ENCODE peak calls at places on chromosomes 12 and 14, in nine cellular contexts. Y, C, F, U, J, R, X, G and B are unnamed samples.

GRCh38 chr12:48185181-48185919 is 1.9 kb downstream of the CCDC184 start:
- DNase-seq in Y (peak), C (no peak), F (no peak), U (no peak), J (no peak), R (no peak), X (no peak), G (no peak), B (peak)

GRCh38 chr14:74703043-74703442 is 9.8 kb downstream of the AREL1 start:
- DNase-seq in Y (no peak), C (no peak), F (no peak), U (no peak), J (no peak), R (no peak), X (no peak), G (no peak), B (no peak)

GRCh38 chr12:109934026-109934425 is 34.0 kb downstream of the TCHP start:
- DNase-seq in Y (peak), C (no peak), F (no peak), U (no peak), J (no peak), R (no peak), X (no peak), G (no peak), B (no peak)

GRCh38 chr12:48681416-48681737 is 661 bp downstream of the KANSL2 start:
- DNase-seq in Y (no peak), C (no peak), F (no peak), U (no peak), J (no peak), R (no peak), X (peak), G (no peak), B (no peak)

GRCh38 chr12:15439459-15439858 is 117.2 kb downstream of the PTPRO start:
- DNase-seq in Y (no peak), C (no peak), F (no peak), U (no peak), J (no peak), R (no peak), X (no peak), G (no peak), B (no peak)

GRCh38 chr12:40241741-40242140 is 16.9 kb downstream of the LRRK2 start:
- DNase-seq in Y (no peak), C (no peak), F (no peak), U (no peak), J (no peak), R (no peak), X (no peak), G (no peak), B (no peak)

GRCh38 chr12:110725267-110725666 is 17.4 kb downstream of the PPP1CC start:
- DNase-seq in Y (no peak), C (no peak), F (no peak), U (no peak), J (no peak), R (no peak), X (no peak), G (no peak), B (no peak)

GRCh38 chr14:61860294-61860918 is 98.2 kb downstream of the SNAPC1 start:
- DNase-seq in Y (peak), C (no peak), F (peak), U (peak), J (peak), R (peak), X (peak), G (peak), B (no peak)

GRCh38 chr14:64804754-64805260 is 74.9 kb downstream of the SPTB start:
- DNase-seq in Y (no peak), C (no peak), F (no peak), U (no peak), J (no peak), R (no peak), X (no peak), G (no peak), B (no peak)

GRCh38 chr12:49055978-49056754 is 4.4 kb downstream of the KMT2D start:
- DNase-seq in Y (peak), C (no peak), F (peak), U (no peak), J (peak), R (peak), X (peak), G (peak), B (peak)

GRCh38 chr12:15910864-15911696 is at the start of gene DERA:
- DNase-seq in Y (peak), C (peak), F (peak), U (no peak), J (peak), R (peak), X (peak), G (peak), B (peak)

GRCh38 chr12:52627395-52628110 is 9.2 kb upstream of the KRT73 start:
- DNase-seq in Y (no peak), C (no peak), F (no peak), U (no peak), J (no peak), R (no peak), X (no peak), G (no peak), B (no peak)

GRCh38 chr14:50607181-50607580 is 47.2 kb downstream of the ATL1 start:
- DNase-seq in Y (no peak), C (no peak), F (no peak), U (no peak), J (no peak), R (no peak), X (no peak), G (no peak), B (no peak)

GRCh38 chr12:112164326-112164660 is 38.9 kb downstream of the TRAFD1 start:
- DNase-seq in Y (no peak), C (no peak), F (no peak), U (no peak), J (no peak), R (no peak), X (no peak), G (no peak), B (no peak)

GRCh38 chr12:52539024-52539820 is 13.7 kb downstream of the KRT71 start:
- DNase-seq in Y (no peak), C (no peak), F (no peak), U (no peak), J (no peak), R (no peak), X (no peak), G (no peak), B (no peak)

GRCh38 chr12:128078311-128078851 is 188.6 kb upstream of the TMEM132C start:
- DNase-seq in Y (no peak), C (peak), F (no peak), U (no peak), J (no peak), R (no peak), X (no peak), G (no peak), B (no peak)

GRCh38 chr12:52796839-52797528 is 1.1 kb upstream of the KRT3 start:
- DNase-seq in Y (no peak), C (no peak), F (no peak), U (no peak), J (no peak), R (no peak), X (no peak), G (peak), B (no peak)

GRCh38 chr12:52984136-52984535 is 22.1 kb upstream of the EIF4B start:
- DNase-seq in Y (no peak), C (no peak), F (no peak), U (no peak), J (no peak), R (no peak), X (no peak), G (no peak), B (no peak)

GRCh38 chr12:96862326-96862725 is 44.7 kb upstream of the NEDD1 start:
- DNase-seq in Y (peak), C (no peak), F (no peak), U (no peak), J (no peak), R (no peak), X (no peak), G (no peak), B (no peak)

GRCh38 chr12:52232916-52233461 is at the start of gene KRT7:
- DNase-seq in Y (peak), C (no peak), F (no peak), U (no peak), J (no peak), R (no peak), X (peak), G (no peak), B (no peak)

GRCh38 chr14:92513966-92514843 is 624 bp downstream of the RIN3 start:
- DNase-seq in Y (peak), C (no peak), F (peak), U (no peak), J (no peak), R (no peak), X (no peak), G (no peak), B (no peak)

GRCh38 chr12:27805238-27805637 is 25.2 kb upstream of the MANSC4 start:
- DNase-seq in Y (no peak), C (no peak), F (no peak), U (no peak), J (no peak), R (no peak), X (no peak), G (no peak), B (no peak)

GRCh38 chr12:120720234-120720968 is 5.2 kb upstream of the ACADS start:
- DNase-seq in Y (no peak), C (no peak), F (no peak), U (no peak), J (no peak), R (no peak), X (no peak), G (peak), B (no peak)

GRCh38 chr14:37763266-37763665 is 167.8 kb downstream of the TTC6 start:
- DNase-seq in Y (no peak), C (no peak), F (no peak), U (no peak), J (no peak), R (no peak), X (no peak), G (no peak), B (no peak)

GRCh38 chr12:124294686-124295315 is at the start of gene RFLNA:
- DNase-seq in Y (peak), C (no peak), F (peak), U (no peak), J (no peak), R (peak), X (peak), G (no peak), B (no peak)

GRCh38 chr12:91722072-91722471 is 423.6 kb downstream of the BTG1 start:
- DNase-seq in Y (no peak), C (no peak), F (no peak), U (no peak), J (no peak), R (no peak), X (no peak), G (no peak), B (no peak)

GRCh38 chr12:29516431-29516875 is 19.0 kb upstream of the OVCH1 start:
- DNase-seq in Y (no peak), C (no peak), F (no peak), U (no peak), J (no peak), R (no peak), X (no peak), G (no peak), B (no peak)

GRCh38 chr14:37466003-37466622 is 128.9 kb downstream of the FOXA1 start:
- DNase-seq in Y (no peak), C (no peak), F (no peak), U (no peak), J (no peak), R (no peak), X (no peak), G (no peak), B (no peak)

GRCh38 chr12:49244161-49244560 is 20.7 kb upstream of the TUBA1C start:
- DNase-seq in Y (no peak), C (no peak), F (no peak), U (no peak), J (no peak), R (no peak), X (no peak), G (no peak), B (no peak)

GRCh38 chr12:67721216-67721615 is 72.7 kb downstream of the DYRK2 start:
- DNase-seq in Y (no peak), C (no peak), F (peak), U (no peak), J (no peak), R (peak), X (no peak), G (no peak), B (no peak)

GRCh38 chr14:103485504-103485903 is 37.1 kb downstream of the CKB start:
- DNase-seq in Y (no peak), C (no peak), F (no peak), U (no peak), J (no peak), R (no peak), X (no peak), G (no peak), B (no peak)

GRCh38 chr14:68397827-68398226 is 395.0 kb downstream of the ZFP36L1 start:
- DNase-seq in Y (no peak), C (no peak), F (no peak), U (no peak), J (no peak), R (no peak), X (peak), G (no peak), B (no peak)

GRCh38 chr12:47651368-47652254 is 54.2 kb downstream of the RPAP3 start:
- DNase-seq in Y (peak), C (no peak), F (peak), U (peak), J (peak), R (peak), X (peak), G (peak), B (no peak)

GRCh38 chr12:124901003-124901402 is 13.4 kb downstream of the UBC start:
- DNase-seq in Y (no peak), C (no peak), F (no peak), U (no peak), J (no peak), R (no peak), X (no peak), G (no peak), B (no peak)

GRCh38 chr12:66119870-66120241 is 10.7 kb downstream of the LLPH start:
- DNase-seq in Y (no peak), C (no peak), F (no peak), U (no peak), J (no peak), R (no peak), X (no peak), G (no peak), B (no peak)

GRCh38 chr14:59306775-59307174 is 118.3 kb downstream of the DAAM1 start:
- DNase-seq in Y (no peak), C (no peak), F (no peak), U (no peak), J (no peak), R (no peak), X (no peak), G (no peak), B (no peak)

GRCh38 chr14:90487031-90487430 is 90.2 kb downstream of the CALM1 start:
- DNase-seq in Y (peak), C (no peak), F (no peak), U (no peak), J (no peak), R (no peak), X (peak), G (no peak), B (no peak)
- H3K27ac ChIP-seq in Y (no peak), C (no peak), F (no peak), U (no peak), J (no peak), R (no peak), X (no peak), G (no peak), B (no peak)

GRCh38 chr12:88245905-88246304 is 103.8 kb downstream of the TMTC3 start:
- DNase-seq in Y (no peak), C (no peak), F (no peak), U (no peak), J (no peak), R (no peak), X (no peak), G (no peak), B (no peak)

GRCh38 chr12:88248606-88249005 is 106.5 kb downstream of the TMTC3 start:
- DNase-seq in Y (no peak), C (no peak), F (no peak), U (no peak), J (no peak), R (no peak), X (no peak), G (no peak), B (no peak)

GRCh38 chr12:88243886-88244491 is 101.9 kb downstream of the TMTC3 start:
- DNase-seq in Y (peak), C (no peak), F (no peak), U (no peak), J (no peak), R (no peak), X (no peak), G (no peak), B (no peak)

GRCh38 chr12:88242939-88243338 is 100.8 kb downstream of the TMTC3 start:
- DNase-seq in Y (no peak), C (no peak), F (no peak), U (no peak), J (no peak), R (no peak), X (no peak), G (no peak), B (no peak)

DNA sequence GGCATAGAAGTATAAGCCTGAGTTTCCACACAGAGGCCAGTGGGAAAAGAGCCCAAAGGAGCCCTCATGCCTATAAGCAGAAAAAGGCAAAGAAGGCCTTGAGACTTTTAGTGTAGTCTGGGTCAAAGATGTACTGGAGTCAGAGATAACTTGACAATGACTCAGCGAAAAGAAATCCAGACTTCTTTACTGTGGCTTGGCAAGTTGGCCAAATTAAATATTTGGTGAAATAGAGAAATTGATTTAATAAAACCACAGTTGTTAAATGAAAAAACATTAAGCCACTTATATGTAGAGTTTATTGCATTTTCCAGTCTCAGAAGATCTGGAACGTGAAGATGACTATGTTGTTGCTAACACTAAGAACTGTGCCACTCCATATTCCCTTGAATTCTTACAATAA is 105.1 kb downstream of the TMTC3 start:
- DNase-seq in Y (no peak), C (no peak), F (no peak), U (no peak), J (peak), R (no peak), X (no peak), G (peak), B (no peak)
- TF ChIP-seq POLR2AphosphoS5 in Y (no peak), C (no peak), F (no peak), U (no peak), J (no peak), R (no peak), X (peak), G (no peak), B (no peak)

GRCh38 chr12:103996595-103996994 is 30.9 kb downstream of the TDG start:
- DNase-seq in Y (no peak), C (no peak), F (no peak), U (no peak), J (no peak), R (no peak), X (no peak), G (no peak), B (no peak)
- H3K27ac ChIP-seq in Y (no peak), C (no peak), F (no peak), U (no peak), J (no peak), R (no peak), X (no peak), G (no peak), B (no peak)

GRCh38 chr14:104774453-104775072 is 21.0 kb downstream of the AKT1 start:
- DNase-seq in Y (no peak), C (no peak), F (no peak), U (no peak), J (no peak), R (peak), X (no peak), G (no peak), B (no peak)
- TF ChIP-seq POLR2AphosphoS5 in Y (no peak), C (no peak), F (no peak), U (no peak), J (no peak), R (no peak), X (no peak), G (no peak), B (no peak)

DNA sequence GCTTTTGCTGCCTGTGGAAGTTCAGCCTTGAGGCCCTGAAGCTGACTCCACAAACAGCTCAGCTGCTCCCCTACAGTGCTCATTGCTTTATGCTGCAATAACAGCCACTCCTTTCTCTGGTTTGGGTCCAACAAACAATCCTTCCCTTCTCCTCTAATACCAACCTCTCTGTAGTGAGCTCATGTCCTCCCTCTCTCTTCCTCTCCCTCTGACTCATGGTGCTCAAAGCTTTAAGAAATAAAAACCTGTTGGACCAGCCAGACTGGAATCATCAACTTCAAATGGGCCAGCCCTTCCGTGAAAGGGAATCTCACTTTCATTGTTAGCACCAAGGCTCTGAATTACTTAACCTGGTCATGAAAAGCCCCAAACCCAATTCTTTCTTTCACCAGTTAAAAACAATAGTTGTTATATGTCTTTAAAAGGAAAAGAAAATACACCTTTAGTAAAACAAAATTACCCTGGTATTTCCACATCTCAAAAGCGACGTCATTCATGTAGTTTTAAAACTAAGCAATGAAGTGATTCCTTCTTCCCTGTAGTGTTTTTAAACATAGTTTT is 126.4 kb downstream of the DUSP6 start:
- DNase-seq in Y (peak), C (no peak), F (peak), U (no peak), J (peak), R (peak), X (no peak), G (no peak), B (no peak)
- H3K27ac ChIP-seq in Y (no peak), C (no peak), F (peak), U (no peak), J (peak), R (peak), X (peak), G (no peak), B (no peak)

DNA sequence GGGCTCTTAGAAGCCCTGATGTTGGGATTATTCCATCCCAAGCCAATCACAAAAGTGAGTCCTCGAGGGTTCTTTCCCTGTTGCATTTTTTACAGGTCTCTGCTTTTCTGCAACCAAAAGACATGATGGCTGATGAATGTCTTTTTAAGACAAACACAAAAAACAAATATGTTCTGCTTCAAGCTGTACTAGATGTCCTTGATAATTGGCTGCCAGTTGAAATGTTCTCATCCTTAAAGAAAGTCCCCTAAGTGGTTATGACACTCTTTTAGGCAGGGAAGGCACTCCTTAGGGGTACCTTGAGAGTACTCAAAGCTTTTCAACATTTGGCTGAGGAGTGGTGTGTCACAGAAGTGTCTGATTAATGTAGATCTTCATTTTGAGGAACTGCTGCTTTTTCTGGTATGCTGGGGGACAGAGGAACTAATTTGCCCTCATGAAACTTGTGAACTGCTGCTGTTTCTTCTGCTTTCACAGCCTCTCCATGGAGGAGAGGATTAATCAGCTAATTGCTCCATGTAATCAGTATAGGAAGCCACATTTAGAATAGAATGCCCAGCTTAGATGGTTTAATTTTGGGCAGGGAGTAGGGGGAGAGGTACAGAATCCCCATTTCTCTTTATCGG is 22.8 kb upstream of the IGF1 start:
- DNase-seq in Y (no peak), C (no peak), F (no peak), U (no peak), J (no peak), R (no peak), X (no peak), G (no peak), B (no peak)
- TF ChIP-seq POLR2AphosphoS5 in Y (no peak), C (no peak), F (no peak), U (no peak), J (no peak), R (no peak), X (no peak), G (no peak), B (no peak)

GRCh38 chr12:88922816-88923215 is 342.5 kb upstream of the KITLG start:
- DNase-seq in Y (no peak), C (no peak), F (no peak), U (no peak), J (no peak), R (no peak), X (no peak), G (no peak), B (no peak)
- H3K27ac ChIP-seq in Y (no peak), C (no peak), F (no peak), U (no peak), J (peak), R (no peak), X (peak), G (no peak), B (no peak)

GRCh38 chr12:71731439-71732356 is 23.0 kb upstream of the RAB21 start:
- DNase-seq in Y (peak), C (no peak), F (no peak), U (no peak), J (no peak), R (no peak), X (no peak), G (peak), B (no peak)
- TF ChIP-seq POLR2AphosphoS5 in Y (no peak), C (no peak), F (no peak), U (no peak), J (no peak), R (no peak), X (no peak), G (no peak), B (no peak)